ENCODE peak calls at places on chromosomes 6 and 20, in four cellular contexts. One of them, this sample, is unnamed.

GRCh38 chr6:156996265-156996664 is 219.1 kb downstream of the ARID1B start:
- DNase-seq in nephron progenitor cell: no peak
- DNase-seq in left lung: no peak
- DNase-seq in cardiac fibroblast: no peak
- DNase-seq in this sample: no peak

GRCh38 chr6:1062786-1063545 is 248.9 kb upstream of the FOXQ1 start:
- DNase-seq in nephron progenitor cell: no peak
- DNase-seq in left lung: no peak
- DNase-seq in cardiac fibroblast: no peak
- DNase-seq in this sample: no peak

GRCh38 chr6:112760831-112761230 is 413.7 kb downstream of the RFPL4B start:
- DNase-seq in nephron progenitor cell: no peak
- DNase-seq in left lung: no peak
- DNase-seq in cardiac fibroblast: peak; percentile 31
- DNase-seq in this sample: no peak

GRCh38 chr6:69914015-69914485 is 47.7 kb downstream of the COL19A1 start:
- DNase-seq in nephron progenitor cell: no peak
- DNase-seq in left lung: no peak
- DNase-seq in cardiac fibroblast: no peak
- DNase-seq in this sample: no peak

GRCh38 chr20:5181955-5182354 is 55.1 kb downstream of the CDS2 start:
- DNase-seq in nephron progenitor cell: no peak
- DNase-seq in left lung: no peak
- DNase-seq in cardiac fibroblast: peak; percentile 77
- DNase-seq in this sample: no peak

GRCh38 chr6:110476046-110476849 is at the start of gene SLC22A16:
- DNase-seq in nephron progenitor cell: no peak
- DNase-seq in left lung: no peak
- DNase-seq in cardiac fibroblast: no peak
- DNase-seq in this sample: peak; percentile 17

GRCh38 chr6:151317206-151317994 is 74.0 kb downstream of the ZBTB2 start:
- DNase-seq in nephron progenitor cell: no peak
- DNase-seq in left lung: no peak
- DNase-seq in cardiac fibroblast: peak; percentile 92
- DNase-seq in this sample: no peak

GRCh38 chr6:46263709-46264091 is 92.9 kb upstream of the ENPP5 start:
- DNase-seq in nephron progenitor cell: no peak
- DNase-seq in left lung: no peak
- DNase-seq in cardiac fibroblast: peak; percentile 85
- DNase-seq in this sample: no peak

GRCh38 chr6:33314515-33314942 is 651 bp upstream of the TAPBP start:
- DNase-seq in nephron progenitor cell: peak; percentile 40
- DNase-seq in left lung: peak; percentile 84
- DNase-seq in cardiac fibroblast: peak; percentile 87
- DNase-seq in this sample: peak; percentile 51

GRCh38 chr20:37161830-37162549 is 17.1 kb upstream of the RPN2 start:
- DNase-seq in nephron progenitor cell: no peak
- DNase-seq in left lung: no peak
- DNase-seq in cardiac fibroblast: no peak
- DNase-seq in this sample: no peak

GRCh38 chr20:49936153-49937022 is at the start of gene RNF114:
- DNase-seq in nephron progenitor cell: peak; percentile 97
- DNase-seq in left lung: peak; percentile 91
- DNase-seq in cardiac fibroblast: peak; percentile 94
- DNase-seq in this sample: peak; percentile 91

GRCh38 chr6:111462770-111463391 is 20.1 kb downstream of the REV3L start:
- DNase-seq in nephron progenitor cell: no peak
- DNase-seq in left lung: no peak
- DNase-seq in cardiac fibroblast: peak; percentile 69
- DNase-seq in this sample: no peak

GRCh38 chr6:33192671-33193602 is 670 bp upstream of the COL11A2 start:
- DNase-seq in nephron progenitor cell: peak; percentile 45
- DNase-seq in left lung: no peak
- DNase-seq in cardiac fibroblast: no peak
- DNase-seq in this sample: no peak

GRCh38 chr6:137872071-137872470 is 5.0 kb downstream of the TNFAIP3 start:
- DNase-seq in nephron progenitor cell: no peak
- DNase-seq in left lung: no peak
- DNase-seq in cardiac fibroblast: peak; percentile 89
- DNase-seq in this sample: no peak

GRCh38 chr6:27279513-27280063 is 32.1 kb downstream of the PRSS16 start:
- DNase-seq in nephron progenitor cell: peak; percentile 52
- DNase-seq in left lung: no peak
- DNase-seq in cardiac fibroblast: no peak
- DNase-seq in this sample: peak; percentile 12

GRCh38 chr20:25323486-25324246 is 67.0 kb downstream of the ABHD12 start:
- DNase-seq in nephron progenitor cell: no peak
- DNase-seq in left lung: no peak
- DNase-seq in cardiac fibroblast: no peak
- DNase-seq in this sample: no peak

DNA sequence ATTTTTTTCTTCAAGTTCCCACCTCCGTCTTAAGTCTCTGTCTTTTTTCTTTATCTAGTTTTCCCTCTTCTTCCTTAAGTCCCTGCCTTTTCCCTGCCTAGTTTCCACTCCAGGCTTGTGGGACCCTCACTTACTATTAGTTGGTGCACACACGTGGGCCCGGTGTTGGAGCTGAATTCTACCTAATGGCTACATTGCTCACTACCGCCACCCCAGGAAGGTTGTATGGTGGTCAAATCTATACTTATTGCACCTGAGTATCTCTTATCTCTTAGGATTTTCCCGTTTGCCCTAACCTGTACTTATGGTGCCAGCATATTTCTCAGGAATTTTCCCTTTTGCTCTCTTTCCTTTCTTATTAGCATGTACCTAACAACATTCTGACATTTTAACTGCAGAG is 692.8 kb downstream of the EPM2A start:
- DNase-seq in nephron progenitor cell: no peak
- DNase-seq in left lung: no peak
- DNase-seq in cardiac fibroblast: no peak
- DNase-seq in this sample: no peak
- TF ChIP-seq CTCF in nephron progenitor cell: no peak
- TF ChIP-seq CTCF in left lung: no peak
- TF ChIP-seq CTCF in cardiac fibroblast: peak; percentile 6
- TF ChIP-seq CTCF in this sample: no peak

GRCh38 chr6:17061097-17061496 is 40.8 kb upstream of the STMND1 start:
- DNase-seq in nephron progenitor cell: no peak
- DNase-seq in left lung: no peak
- DNase-seq in cardiac fibroblast: no peak
- DNase-seq in this sample: no peak
- TF ChIP-seq CTCF in nephron progenitor cell: no peak
- TF ChIP-seq CTCF in left lung: no peak
- TF ChIP-seq CTCF in cardiac fibroblast: no peak
- TF ChIP-seq CTCF in this sample: no peak

GRCh38 chr6:122956376-122956775 is 39.7 kb upstream of the CLVS2 start:
- DNase-seq in nephron progenitor cell: no peak
- DNase-seq in left lung: no peak
- DNase-seq in cardiac fibroblast: no peak
- DNase-seq in this sample: no peak
- TF ChIP-seq CTCF in nephron progenitor cell: no peak
- TF ChIP-seq CTCF in left lung: no peak
- TF ChIP-seq CTCF in cardiac fibroblast: no peak
- TF ChIP-seq CTCF in this sample: no peak

GRCh38 chr6:108168501-108168979 is 2.7 kb downstream of the NR2E1 start:
- DNase-seq in nephron progenitor cell: peak; percentile 70
- DNase-seq in left lung: no peak
- DNase-seq in cardiac fibroblast: peak; percentile 17
- DNase-seq in this sample: peak; percentile 73
- TF ChIP-seq CTCF in nephron progenitor cell: peak; percentile 9
- TF ChIP-seq CTCF in left lung: no peak
- TF ChIP-seq CTCF in cardiac fibroblast: peak; percentile 34
- TF ChIP-seq CTCF in this sample: no peak

DNA sequence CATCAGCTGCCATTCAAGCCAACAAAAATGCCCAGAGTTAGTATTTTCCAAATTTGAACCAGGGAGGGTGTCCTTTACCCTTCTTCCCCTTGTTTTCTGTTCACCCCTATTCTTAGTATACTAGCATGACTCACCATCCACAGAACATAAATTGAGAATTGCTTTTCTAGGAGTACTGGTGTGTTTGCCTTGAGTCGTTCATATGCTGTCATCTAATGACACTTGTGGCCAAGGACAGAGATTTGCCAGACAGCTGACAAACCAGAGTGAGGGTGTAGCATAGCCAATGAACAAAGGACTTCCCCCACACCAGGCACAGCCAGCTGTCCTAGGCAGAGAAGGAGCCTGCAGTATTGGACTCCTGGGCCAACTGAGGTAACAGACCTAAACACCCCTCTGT is 62.2 kb downstream of the FILIP1 start:
- DNase-seq in nephron progenitor cell: no peak
- DNase-seq in left lung: no peak
- DNase-seq in cardiac fibroblast: peak; percentile 44
- DNase-seq in this sample: no peak
- TF ChIP-seq CTCF in nephron progenitor cell: no peak
- TF ChIP-seq CTCF in left lung: no peak
- TF ChIP-seq CTCF in cardiac fibroblast: no peak
- TF ChIP-seq CTCF in this sample: no peak

DNA sequence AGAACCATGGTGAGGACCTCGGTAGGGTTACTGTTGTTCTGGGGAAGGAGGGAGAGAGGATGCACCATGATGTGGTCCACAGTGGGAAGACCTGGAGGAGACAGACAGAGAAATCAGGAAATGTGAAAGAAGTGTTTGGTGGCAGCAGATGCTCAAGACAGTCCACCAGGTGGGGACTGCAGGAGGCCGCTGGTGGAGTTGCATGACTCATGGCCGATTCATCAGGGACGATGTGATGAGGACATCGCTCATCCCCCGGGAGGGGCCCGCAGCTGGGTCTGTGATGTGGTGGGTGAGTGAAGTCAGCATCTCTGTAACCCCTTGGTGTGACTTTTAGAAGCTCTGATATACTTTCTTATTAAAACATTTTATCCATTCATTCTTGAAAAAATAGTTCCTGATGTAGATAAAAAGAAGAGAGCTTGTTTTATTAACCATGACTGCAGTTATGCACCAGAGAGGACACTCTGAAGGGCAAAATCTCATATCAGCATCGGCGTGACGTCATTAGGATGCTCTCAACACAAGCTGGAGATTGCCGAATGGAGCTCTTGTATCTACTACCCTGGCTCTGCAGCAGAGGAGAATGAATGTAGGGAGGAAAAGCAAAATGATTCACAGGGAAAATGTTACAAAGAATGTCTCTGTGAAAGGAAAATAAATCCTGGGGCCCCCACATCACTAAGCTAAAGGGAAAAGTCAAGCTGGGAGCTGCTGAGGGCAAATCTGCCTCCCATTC is 71.2 kb downstream of the RAMACL start:
- DNase-seq in nephron progenitor cell: no peak
- DNase-seq in left lung: no peak
- DNase-seq in cardiac fibroblast: peak; percentile 94
- DNase-seq in this sample: no peak
- TF ChIP-seq CTCF in nephron progenitor cell: no peak
- TF ChIP-seq CTCF in left lung: no peak
- TF ChIP-seq CTCF in cardiac fibroblast: peak; percentile 66
- TF ChIP-seq CTCF in this sample: no peak

GRCh38 chr6:36976509-36976908 is 9.5 kb downstream of the MTCH1 start:
- DNase-seq in nephron progenitor cell: no peak
- DNase-seq in left lung: no peak
- DNase-seq in cardiac fibroblast: no peak
- DNase-seq in this sample: no peak

GRCh38 chr6:36976931-36977330 is 9.1 kb downstream of the MTCH1 start:
- DNase-seq in nephron progenitor cell: no peak
- DNase-seq in left lung: no peak
- DNase-seq in cardiac fibroblast: no peak
- DNase-seq in this sample: no peak

GRCh38 chr6:36976005-36976261 is 10.1 kb downstream of the MTCH1 start:
- DNase-seq in nephron progenitor cell: no peak
- DNase-seq in left lung: no peak
- DNase-seq in cardiac fibroblast: no peak
- DNase-seq in this sample: no peak

GRCh38 chr6:36978687-36979086 is 7.3 kb downstream of the MTCH1 start:
- DNase-seq in nephron progenitor cell: no peak
- DNase-seq in left lung: no peak
- DNase-seq in cardiac fibroblast: no peak
- DNase-seq in this sample: no peak

GRCh38 chr6:36977470-36977941 is 8.5 kb downstream of the MTCH1 start:
- DNase-seq in nephron progenitor cell: peak; percentile 41
- DNase-seq in left lung: no peak
- DNase-seq in cardiac fibroblast: no peak
- DNase-seq in this sample: no peak
- TF ChIP-seq CTCF in nephron progenitor cell: peak; percentile 41
- TF ChIP-seq CTCF in left lung: no peak
- TF ChIP-seq CTCF in cardiac fibroblast: peak; percentile 53
- TF ChIP-seq CTCF in this sample: peak; percentile 51

GRCh38 chr6:84728602-84729001 is 35.8 kb downstream of the TBX18 start:
- DNase-seq in nephron progenitor cell: no peak
- DNase-seq in left lung: no peak
- DNase-seq in cardiac fibroblast: peak; percentile 61
- DNase-seq in this sample: no peak
- TF ChIP-seq CTCF in nephron progenitor cell: peak; percentile 28
- TF ChIP-seq CTCF in left lung: no peak
- TF ChIP-seq CTCF in cardiac fibroblast: peak; percentile 55
- TF ChIP-seq CTCF in this sample: peak; percentile 72

GRCh38 chr6:153058291-153058690 is 55.8 kb upstream of the MTRF1L start:
- DNase-seq in nephron progenitor cell: no peak
- DNase-seq in left lung: no peak
- DNase-seq in cardiac fibroblast: peak; percentile 47
- DNase-seq in this sample: no peak

GRCh38 chr6:153059311-153059710 is 56.8 kb upstream of the MTRF1L start:
- DNase-seq in nephron progenitor cell: no peak
- DNase-seq in left lung: no peak
- DNase-seq in cardiac fibroblast: peak; percentile 51
- DNase-seq in this sample: no peak

GRCh38 chr6:153058909-153059308 is 56.4 kb upstream of the MTRF1L start:
- DNase-seq in nephron progenitor cell: no peak
- DNase-seq in left lung: no peak
- DNase-seq in cardiac fibroblast: peak; percentile 26
- DNase-seq in this sample: no peak

GRCh38 chr6:153062516-153062915 is 60.0 kb upstream of the MTRF1L start:
- DNase-seq in nephron progenitor cell: no peak
- DNase-seq in left lung: no peak
- DNase-seq in cardiac fibroblast: no peak
- DNase-seq in this sample: no peak

DNA sequence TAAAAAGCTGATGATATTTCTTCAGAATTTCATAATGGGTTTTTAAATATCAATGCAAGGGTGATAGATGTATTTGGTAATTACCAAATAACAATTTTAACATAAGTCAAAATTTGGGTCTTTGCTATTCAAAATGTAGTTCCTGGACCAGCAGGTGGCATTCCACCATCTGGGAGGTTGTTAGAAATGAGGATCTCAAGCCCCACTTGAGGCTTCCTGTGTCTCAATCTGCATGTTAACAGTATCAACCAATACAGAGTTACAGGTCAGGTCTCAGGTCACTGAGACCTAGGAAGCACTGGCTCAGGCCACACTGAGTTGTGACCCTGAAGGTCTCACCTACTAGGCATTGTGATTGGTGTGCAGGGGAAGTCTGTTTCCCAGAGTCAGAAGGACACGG is 57.2 kb upstream of the MTRF1L start:
- DNase-seq in nephron progenitor cell: no peak
- DNase-seq in left lung: no peak
- DNase-seq in cardiac fibroblast: no peak
- DNase-seq in this sample: no peak
- TF ChIP-seq CTCF in nephron progenitor cell: no peak
- TF ChIP-seq CTCF in left lung: no peak
- TF ChIP-seq CTCF in cardiac fibroblast: peak; percentile 18
- TF ChIP-seq CTCF in this sample: no peak